ENCODE peak calls at places on chromosomes 5 and 9, in seven cellular contexts. P is PC-9; K is stimulated activated CD8-positive, alpha-beta memory T cell treated with anti-CD3 and anti-CD28 coated beads, Interleukin-4, amount 100 ng/mL, for 1 hour; I is stimulated activated CD4-positive, alpha-beta T cell treated with anti-CD3 and anti-CD28 coated beads, Interleukin-15, amount 100 ng/mL, for 1 hour; J is IMR-90; E is T-helper 9 cell; O is right atrium auricular region. H is an unnamed sample.

GRCh38 chr5:68251804-68252648 is 36.5 kb downstream of the PIK3R1 start:
- DNase-seq in P (no peak), K (no peak), I (no peak), E (no peak), J (peak; percentile 50), O (peak; percentile 70), H (no peak)

GRCh38 chr5:111427762-111428161 is 84.6 kb downstream of the STARD4 start:
- DNase-seq in E (no peak), O (no peak), J (no peak), I (no peak), P (no peak), K (no peak), H (no peak)

GRCh38 chr5:57177479-57178156 is 3.8 kb downstream of the GPBP1 start:
- DNase-seq in I (no peak), J (no peak), P (no peak), E (no peak), K (no peak), O (no peak), H (no peak)

GRCh38 chr5:106418196-106418595 is 1252.5 kb downstream of the EFNA5 start:
- DNase-seq in J (peak; percentile 69), E (no peak), P (no peak), K (no peak), O (no peak), I (no peak), H (no peak)

GRCh38 chr5:53253421-53253871 is 143.9 kb upstream of the MOCS2 start:
- DNase-seq in P (peak; percentile 51), J (peak; percentile 93), K (no peak), O (no peak), I (no peak), E (no peak), H (no peak)

GRCh38 chr9:76912631-76913275 is 6.8 kb upstream of the PRUNE2 start:
- DNase-seq in I (no peak), O (no peak), P (peak; percentile 38), K (no peak), J (peak; percentile 7), E (no peak), H (no peak)

GRCh38 chr5:168793844-168794837 is 215.0 kb upstream of the PANK3 start:
- DNase-seq in K (no peak), P (no peak), O (peak; percentile 64), E (no peak), I (no peak), J (peak; percentile 23), H (no peak)

GRCh38 chr5:143624465-143624864 is 187.5 kb upstream of the HMHB1 start:
- DNase-seq in K (no peak), O (no peak), I (no peak), P (no peak), J (no peak), E (no peak), H (no peak)

GRCh38 chr9:125472926-125473701 is 211.5 kb downstream of the GAPVD1 start:
- DNase-seq in K (no peak), J (peak; percentile 73), E (no peak), I (no peak), P (no peak), O (no peak), H (no peak)

GRCh38 chr9:72292874-72293607 is 72.0 kb downstream of the ZFAND5 start:
- DNase-seq in P (no peak), O (peak; percentile 64), E (no peak), I (no peak), J (peak; percentile 75), K (no peak), H (no peak)

GRCh38 chr5:171776747-171777419 is 8.7 kb upstream of the SMIM23 start:
- DNase-seq in P (no peak), J (peak; percentile 34), I (no peak), O (no peak), K (no peak), E (no peak), H (no peak)

GRCh38 chr5:173326501-173326960 is 1.7 kb downstream of the STC2 start:
- DNase-seq in O (no peak), E (no peak), I (no peak), K (no peak), P (peak; percentile 82), J (peak; percentile 92), H (no peak)

GRCh38 chr5:96657068-96657467 is 5.1 kb upstream of the CAST start:
- DNase-seq in E (peak; percentile 12), O (peak; percentile 77), K (peak; percentile 17), P (peak; percentile 97), J (peak; percentile 94), I (no peak), H (no peak)

GRCh38 chr5:178162481-178162880 is 8.8 kb upstream of the NHP2 start:
- DNase-seq in E (no peak), P (no peak), J (no peak), I (no peak), O (no peak), K (no peak), H (no peak)

GRCh38 chr9:77953590-77953989 is 78.0 kb downstream of the GNAQ start:
- DNase-seq in J (no peak), P (no peak), K (no peak), O (no peak), E (no peak), I (no peak), H (no peak)

GRCh38 chr9:10835791-10836463 is 223.1 kb upstream of the PTPRD start:
- DNase-seq in P (no peak), I (no peak), O (no peak), J (no peak), K (no peak), E (no peak), H (peak; percentile 44)

GRCh38 chr9:125816321-125816720 is 69.1 kb downstream of the PBX3 start:
- DNase-seq in O (no peak), P (no peak), I (no peak), E (no peak), J (no peak), K (no peak), H (no peak)

GRCh38 chr9:88258012-88258411 is 119.7 kb upstream of the SPATA31C2 start:
- DNase-seq in E (no peak), J (peak; percentile 71), O (no peak), I (no peak), P (no peak), K (no peak), H (peak; percentile 76)

GRCh38 chr5:373710-374602 is 52.4 kb downstream of the AHRR start:
- DNase-seq in I (peak; percentile 86), P (no peak), K (peak; percentile 47), E (no peak), J (peak; percentile 77), O (peak; percentile 46), H (peak; percentile 82)

GRCh38 chr5:78899922-78900362 is 85.2 kb downstream of the ARSB start:
- DNase-seq in P (peak; percentile 53), J (peak; percentile 67), K (no peak), I (no peak), O (no peak), E (no peak), H (no peak)

GRCh38 chr9:114484854-114485443 is 20.3 kb downstream of the WHRN start:
- DNase-seq in P (peak; percentile 90), K (no peak), O (no peak), J (peak; percentile 87), I (no peak), E (no peak), H (no peak)

GRCh38 chr5:71752441-71753190 is 33.5 kb downstream of the CARTPT start:
- DNase-seq in K (no peak), P (no peak), I (no peak), E (no peak), J (no peak), O (no peak), H (no peak)

GRCh38 chr5:151239237-151239861 is 13.6 kb upstream of the GM2A start:
- DNase-seq in E (peak; percentile 52), K (peak; percentile 25), I (peak; percentile 50), J (peak; percentile 63), P (no peak), O (peak; percentile 91), H (peak; percentile 94)

GRCh38 chr9:71911908-71912325 is 478 bp downstream of the C9orf85 start:
- DNase-seq in J (peak; percentile 28), I (no peak), P (no peak), O (no peak), K (no peak), E (no peak), H (no peak)

GRCh38 chr9:129270205-129270604 is 92.1 kb upstream of the IER5L start:
- DNase-seq in I (no peak), P (no peak), E (no peak), J (no peak), K (no peak), O (no peak), H (peak; percentile 15)

GRCh38 chr9:86546712-86547111 is 192.5 kb upstream of the TUT7 start:
- DNase-seq in J (no peak), O (no peak), P (no peak), E (no peak), K (no peak), I (no peak), H (no peak)

GRCh38 chr5:4700082-4700481 is 440.0 kb upstream of the ADAMTS16 start:
- DNase-seq in P (peak; percentile 41), K (no peak), O (peak; percentile 65), E (no peak), J (no peak), I (no peak), H (peak; percentile 78)